ENCODE peak calls at places on chromosomes 13 and 19, in five cellular contexts. E is RPMI7951, M is COR-L47, F is ascending aorta, P is hippocampal formation. W is an unnamed sample.

GRCh38 chr19:2952953-2953481 is 8.2 kb upstream of the ZNF77 start:
- DNase-seq in E (no peak), M (no peak), F (no peak), P (no peak), W (no peak)

GRCh38 chr13:45621950-45622349 is 6.4 kb upstream of the ERICH6B start:
- DNase-seq in E (no peak), M (no peak), F (no peak), P (no peak), W (no peak)

GRCh38 chr13:86445584-86446140 is 646.4 kb upstream of the SLITRK6 start:
- DNase-seq in E (no peak), M (no peak), F (no peak), P (no peak), W (no peak)

GRCh38 chr13:58619396-58620113 is 988.0 kb downstream of the PCDH17 start:
- DNase-seq in E (no peak), M (peak), F (no peak), P (no peak), W (no peak)

GRCh38 chr19:5850743-5851293 is 431 bp downstream of the FUT3 start:
- DNase-seq in E (peak), M (peak), F (no peak), P (no peak), W (no peak)

GRCh38 chr13:46490129-46490528 is 62.8 kb upstream of the LRCH1 start:
- DNase-seq in E (no peak), M (no peak), F (no peak), P (no peak), W (no peak)

GRCh38 chr13:44903596-44903995 is 85.7 kb downstream of the NUFIP1 start:
- DNase-seq in E (no peak), M (no peak), F (peak), P (peak), W (no peak)

GRCh38 chr13:30406779-30407416 is 15.4 kb upstream of the UBE2L5 start:
- DNase-seq in E (no peak), M (no peak), F (no peak), P (no peak), W (no peak)

GRCh38 chr19:13959962-13960862 is 7.9 kb downstream of the DCAF15 start:
- DNase-seq in E (no peak), M (no peak), F (no peak), P (no peak), W (no peak)

GRCh38 chr13:42807236-42807635 is 25.9 kb downstream of the FAM216B start:
- DNase-seq in E (peak), M (no peak), F (no peak), P (no peak), W (no peak)

GRCh38 chr13:26449063-26449848 is 108.2 kb upstream of the WASF3 start:
- DNase-seq in E (peak), M (no peak), F (no peak), P (no peak), W (no peak)

GRCh38 chr19:29329460-29330134 is 116.6 kb upstream of the UQCRFS1 start:
- DNase-seq in E (peak), M (no peak), F (no peak), P (no peak), W (no peak)

GRCh38 chr13:74136089-74136658 is 2.0 kb upstream of the KLF12 start:
- DNase-seq in E (peak), M (peak), F (no peak), P (no peak), W (no peak)

GRCh38 chr13:43411211-43411610 is 375.6 kb downstream of the ENOX1 start:
- DNase-seq in E (no peak), M (no peak), F (no peak), P (peak), W (no peak)

GRCh38 chr13:21717817-21718216 is 46.9 kb downstream of the FGF9 start:
- DNase-seq in E (no peak), M (no peak), F (no peak), P (no peak), W (no peak)

GRCh38 chr13:59364508-59365187 is 799.1 kb downstream of the DIAPH3 start:
- DNase-seq in E (no peak), M (no peak), F (no peak), P (no peak), W (no peak)

GRCh38 chr13:59337070-59337469 is 826.7 kb downstream of the DIAPH3 start:
- DNase-seq in E (no peak), M (no peak), F (no peak), P (no peak), W (no peak)

GRCh38 chr19:10683582-10683981 is 17.7 kb upstream of the QTRT1 start:
- DNase-seq in E (no peak), M (no peak), F (no peak), P (no peak), W (no peak)

GRCh38 chr19:18053571-18054219 is 33.0 kb downstream of the IL12RB1 start:
- DNase-seq in E (peak), M (no peak), F (no peak), P (no peak), W (no peak)

GRCh38 chr13:51945149-51945548 is 66.1 kb downstream of the ATP7B start:
- DNase-seq in E (no peak), M (no peak), F (no peak), P (no peak), W (no peak)

GRCh38 chr13:105063676-105064075 is 1471.8 kb downstream of the EFNB2 start:
- DNase-seq in E (no peak), M (no peak), F (no peak), P (no peak), W (no peak)

GRCh38 chr13:62663767-62664166 is 1248.1 kb upstream of the PCDH20 start:
- DNase-seq in E (no peak), M (no peak), F (no peak), P (no peak), W (no peak)

GRCh38 chr13:30181856-30182651 is 125.3 kb downstream of the KATNAL1 start:
- DNase-seq in E (no peak), M (no peak), F (no peak), P (no peak), W (no peak)

GRCh38 chr19:14949876-14950275 is 8.6 kb downstream of the OR7C2 start:
- DNase-seq in E (no peak), M (no peak), F (no peak), P (no peak), W (no peak)

GRCh38 chr19:57648336-57649003 is 15.5 kb downstream of the ZNF211 start:
- DNase-seq in E (no peak), M (peak), F (no peak), P (no peak), W (no peak)

GRCh38 chr19:39166571-39167391 is 30.0 kb upstream of the NCCRP1 start:
- DNase-seq in E (no peak), M (peak), F (no peak), P (no peak), W (peak)

GRCh38 chr13:108728370-108728769 is 99.0 kb downstream of the MYO16 start:
- DNase-seq in E (no peak), M (peak), F (no peak), P (no peak), W (no peak)

GRCh38 chr19:24059572-24060295 is 27.3 kb upstream of the ZNF254 start:
- DNase-seq in E (no peak), M (no peak), F (no peak), P (no peak), W (no peak)

GRCh38 chr13:35888327-35888940 is 242.7 kb downstream of the DCLK1 start:
- DNase-seq in E (no peak), M (peak), F (no peak), P (no peak), W (no peak)

GRCh38 chr19:2770055-2771013 is 12.7 kb downstream of the SGTA start:
- DNase-seq in E (no peak), M (no peak), F (no peak), P (peak), W (no peak)

GRCh38 chr13:35964764-35965163 is 166.4 kb downstream of the DCLK1 start:
- DNase-seq in E (no peak), M (no peak), F (no peak), P (no peak), W (no peak)

GRCh38 chr19:33282036-33282686 is 20.2 kb downstream of the CEBPA start:
- DNase-seq in E (peak), M (no peak), F (no peak), P (no peak), W (no peak)

GRCh38 chr19:11814707-11815050 is 606 bp downstream of the ZNF440 start:
- DNase-seq in E (peak), M (no peak), F (no peak), P (no peak), W (no peak)

GRCh38 chr19:12996542-12997094 is 1.3 kb downstream of the NFIX start:
- DNase-seq in E (peak), M (no peak), F (no peak), P (no peak), W (no peak)

GRCh38 chr19:12778020-12778904 is 2.9 kb upstream of the HOOK2 start:
- DNase-seq in E (peak), M (peak), F (no peak), P (no peak), W (peak)

GRCh38 chr19:3365447-3366103 is 808 bp upstream of the NFIC start:
- DNase-seq in E (peak), M (no peak), F (no peak), P (no peak), W (peak)

GRCh38 chr13:98515804-98516465 is 61.0 kb downstream of the STK24 start:
- DNase-seq in E (no peak), M (no peak), F (no peak), P (no peak), W (no peak)

GRCh38 chr19:9043524-9043923 is 33.3 kb upstream of the MUC16 start:
- DNase-seq in E (no peak), M (no peak), F (no peak), P (no peak), W (no peak)

W was measured in nucleus accumbens.